ENCODE peak calls at places on chromosomes 13 and 19, in five cellular contexts. M is CD4-positive, alpha-beta T cell; Z is stomach; C is thoracic aorta; T is cardiac muscle cell. U is an unnamed sample.

GRCh38 chr19:16911046-16911445 is 22.2 kb downstream of the F2RL3 start:
- DNase-seq in Z (no peak), C (no peak), M (no peak), T (no peak), U (no peak)

GRCh38 chr13:27913116-27913515 is 6.7 kb upstream of the PDX1 start:
- DNase-seq in T (no peak), C (no peak), Z (no peak), M (no peak), U (no peak)

GRCh38 chr13:46756977-46757376 is 40.0 kb downstream of the ESD start:
- DNase-seq in M (no peak), T (peak; percentile 55), Z (no peak), C (no peak), U (no peak)

GRCh38 chr13:80989241-80989640 is 648.3 kb upstream of the SPRY2 start:
- DNase-seq in C (no peak), M (no peak), Z (no peak), T (no peak), U (no peak)

GRCh38 chr13:74406439-74406838 is 272.2 kb upstream of the KLF12 start:
- DNase-seq in M (no peak), Z (no peak), T (no peak), C (no peak), U (no peak)

GRCh38 chr13:61128850-61129645 is 286.6 kb downstream of the PCDH20 start:
- DNase-seq in C (no peak), T (no peak), M (no peak), Z (no peak), U (no peak)

GRCh38 chr19:50431343-50432220 is 1.1 kb upstream of the MYBPC2 start:
- DNase-seq in C (peak; percentile 21), M (peak; percentile 79), Z (peak; percentile 89), T (peak; percentile 77), U (peak; percentile 81)

GRCh38 chr13:31908696-31909386 is 122.7 kb upstream of the FRY start:
- DNase-seq in Z (no peak), M (no peak), C (no peak), T (no peak), U (no peak)

GRCh38 chr13:59394526-59394925 is 769.2 kb downstream of the DIAPH3 start:
- DNase-seq in Z (no peak), M (no peak), C (no peak), T (no peak), U (no peak)

GRCh38 chr19:41795031-41795461 is 1.3 kb upstream of the CEACAM3 start:
- DNase-seq in M (peak; percentile 59), T (peak; percentile 41), Z (peak; percentile 65), C (no peak), U (no peak)

GRCh38 chr19:44111910-44112463 is 1.2 kb upstream of the ZNF225 start:
- DNase-seq in M (no peak), Z (no peak), T (peak; percentile 93), C (no peak), U (no peak)

GRCh38 chr19:5623397-5624153 is 692 bp downstream of the SAFB start:
- DNase-seq in T (no peak), C (no peak), M (no peak), Z (no peak), U (no peak)

GRCh38 chr13:44172411-44172810 is 201.2 kb upstream of the SERP2 start:
- DNase-seq in C (no peak), Z (no peak), T (no peak), M (no peak), U (no peak)

GRCh38 chr13:51118809-51119431 is 7.8 kb upstream of the C13orf42 start:
- DNase-seq in Z (no peak), C (no peak), T (no peak), M (no peak), U (no peak)

GRCh38 chr19:56294557-56294956 is 20.1 kb downstream of the ZSCAN5A start:
- DNase-seq in Z (no peak), T (no peak), C (no peak), M (no peak), U (no peak)

GRCh38 chr13:48950507-48950886 is 25.2 kb upstream of the FNDC3A start:
- DNase-seq in T (peak; percentile 10), Z (no peak), C (no peak), M (no peak), U (no peak)

GRCh38 chr19:32862741-32863140 is 6.8 kb downstream of the SLC7A9 start:
- DNase-seq in C (no peak), T (no peak), Z (no peak), M (no peak), U (no peak)

GRCh38 chr19:2575734-2576481 is 100.0 kb downstream of the GADD45B start:
- DNase-seq in Z (peak; percentile 66), M (no peak), T (peak; percentile 95), C (peak; percentile 70), U (no peak)

GRCh38 chr13:45490068-45490467 is 25.3 kb downstream of the COG3 start:
- DNase-seq in T (no peak), M (no peak), C (no peak), Z (no peak), U (no peak)

GRCh38 chr13:107586216-107586615 is 629.1 kb downstream of the LIG4 start:
- DNase-seq in T (no peak), M (no peak), Z (no peak), C (no peak), U (no peak)

GRCh38 chr13:28621439-28621838 is 37.5 kb upstream of the POMP start:
- DNase-seq in M (no peak), C (no peak), T (peak; percentile 45), Z (no peak), U (no peak)

GRCh38 chr13:28137556-28137955 is 789 bp upstream of the PAN3 start:
- DNase-seq in M (no peak), T (peak; percentile 21), Z (no peak), C (no peak), U (no peak)

GRCh38 chr13:44352671-44353070 is 21.0 kb upstream of the SERP2 start:
- DNase-seq in M (no peak), T (no peak), C (no peak), Z (no peak), U (no peak)

GRCh38 chr13:62210951-62211350 is 795.3 kb upstream of the PCDH20 start:
- DNase-seq in Z (no peak), M (no peak), T (no peak), C (no peak), U (no peak)

GRCh38 chr19:17610384-17610783 is 54.9 kb downstream of the COLGALT1 start:
- DNase-seq in M (no peak), T (peak; percentile 27), C (no peak), Z (no peak), U (no peak)

GRCh38 chr19:17889609-17890214 is 18.0 kb downstream of the SLC5A5 start:
- DNase-seq in M (no peak), Z (no peak), T (peak; percentile 66), C (no peak), U (no peak)

GRCh38 chr13:51584731-51585191 is 499 bp downstream of the WDFY2 start:
- DNase-seq in T (peak; percentile 58), Z (peak; percentile 56), C (peak; percentile 15), M (peak; percentile 47), U (peak; percentile 31)

GRCh38 chr13:26629260-26629659 is 71.8 kb downstream of the WASF3 start:
- DNase-seq in C (no peak), T (peak; percentile 8), M (no peak), Z (no peak), U (no peak)

GRCh38 chr13:27043013-27043412 is 128.6 kb downstream of the USP12 start:
- DNase-seq in T (peak; percentile 90), M (no peak), C (peak; percentile 11), Z (peak; percentile 54), U (no peak)

GRCh38 chr13:35838356-35838755 is 292.8 kb downstream of the DCLK1 start:
- DNase-seq in Z (no peak), T (peak; percentile 78), M (no peak), C (no peak), U (no peak)

GRCh38 chr19:12497032-12497431 is 12.4 kb upstream of the ZNF709 start:
- DNase-seq in T (no peak), M (no peak), C (no peak), Z (no peak), U (no peak)

GRCh38 chr19:12496480-12496879 is 11.9 kb upstream of the ZNF709 start:
- DNase-seq in M (no peak), Z (no peak), T (no peak), C (no peak), U (no peak)

GRCh38 chr19:12494260-12494860 is 9.7 kb upstream of the ZNF709 start:
- DNase-seq in M (no peak), T (no peak), C (no peak), Z (no peak), U (no peak)

DNA sequence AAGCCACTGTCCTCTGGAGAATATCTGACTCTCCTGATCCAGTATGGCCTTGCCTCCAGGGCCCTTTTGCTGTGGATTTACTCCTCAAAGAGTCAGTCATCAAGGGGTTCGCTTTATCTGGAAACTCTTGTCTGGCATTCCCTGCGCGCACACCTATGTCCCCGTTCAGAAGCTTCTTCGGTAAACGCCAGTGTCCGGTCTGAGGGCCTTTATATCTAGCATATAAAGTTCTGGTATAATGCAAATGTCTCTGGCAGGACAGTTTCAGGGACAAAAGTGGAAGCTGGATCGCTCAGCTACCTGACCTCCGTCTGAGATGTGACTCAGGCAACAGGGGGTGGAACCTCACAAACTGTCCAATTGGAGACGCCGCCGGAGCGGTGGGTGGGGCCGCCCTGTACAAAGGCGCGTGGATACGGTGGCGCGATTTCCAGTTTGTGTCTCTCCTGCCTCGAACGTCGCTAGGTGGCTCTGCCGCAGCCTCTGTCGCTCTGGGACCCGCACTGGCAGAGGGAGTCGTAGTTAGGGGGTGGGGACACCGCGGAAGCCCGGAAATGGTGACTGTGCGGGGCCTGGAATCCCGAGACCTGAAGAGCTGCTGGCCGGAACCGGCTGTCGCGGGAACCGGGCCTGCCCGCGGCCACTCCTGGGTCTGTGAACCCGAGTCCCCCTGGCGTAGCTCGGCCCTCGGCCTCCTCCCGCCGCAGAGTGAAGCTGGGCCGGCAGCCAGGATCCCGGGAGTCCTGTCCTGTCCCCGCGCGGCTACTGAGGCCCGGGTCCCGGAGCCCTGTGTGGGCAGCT is 10.6 kb upstream of the ZNF709 start:
- DNase-seq in M (peak; percentile 89), C (peak; percentile 88), Z (peak; percentile 97), T (peak; percentile 81), U (peak; percentile 90)
- TF ChIP-seq CTCF in M (peak; percentile 47), C (peak; percentile 34), Z (peak; percentile 27), T (peak; percentile 37), U (no peak)

GRCh38 chr13:101545521-101545920 is 93.0 kb downstream of the ITGBL1 start:
- DNase-seq in C (no peak), T (no peak), M (no peak), Z (no peak), U (no peak)
- TF ChIP-seq CTCF in C (no peak), T (no peak), M (no peak), Z (no peak), U (no peak)

GRCh38 chr19:49061000-49061399 is 3.5 kb upstream of the CGB7 start:
- DNase-seq in Z (no peak), C (no peak), M (no peak), T (no peak), U (no peak)
- TF ChIP-seq CTCF in Z (no peak), C (no peak), M (no peak), T (no peak), U (no peak)

GRCh38 chr13:38687246-38688229 is 661 bp downstream of the FREM2 start:
- DNase-seq in T (peak; percentile 12), M (no peak), C (no peak), Z (no peak), U (no peak)

GRCh38 chr13:38686635-38687245 is at the start of gene FREM2:
- DNase-seq in T (peak; percentile 13), Z (peak; percentile 57), C (no peak), M (no peak), U (no peak)

GRCh38 chr13:38688674-38689073 is 1.8 kb downstream of the FREM2 start:
- DNase-seq in T (no peak), M (no peak), C (no peak), Z (no peak), U (no peak)

GRCh38 chr13:38684714-38685113 is 2.2 kb upstream of the FREM2 start:
- DNase-seq in Z (no peak), C (no peak), M (no peak), T (no peak), U (no peak)

GRCh38 chr13:38685974-38686571 is 804 bp upstream of the FREM2 start:
- DNase-seq in C (no peak), T (peak; percentile 15), Z (no peak), M (no peak), U (no peak)
- TF ChIP-seq CTCF in C (no peak), T (peak; percentile 21), Z (no peak), M (no peak), U (no peak)